ENCODE peak calls at places on chromosome 6, in four cellular contexts. I is A549, D is K562, T is WTC11. Z is an unnamed sample.

GRCh38 chr6:137680678-137681346 is 186.2 kb upstream of the TNFAIP3 start:
- DNase-seq in I (peak), D (no peak), T (no peak), Z (no peak)

GRCh38 chr6:143965503-143966171 is 42.4 kb downstream of the PLAGL1 start:
- DNase-seq in I (no peak), D (no peak), T (no peak), Z (no peak)

GRCh38 chr6:168385858-168386735 is 54.9 kb upstream of the SMOC2 start:
- DNase-seq in I (no peak), D (no peak), T (no peak), Z (no peak)

GRCh38 chr6:16901777-16902176 is 140.5 kb upstream of the ATXN1 start:
- DNase-seq in I (no peak), D (no peak), T (no peak), Z (no peak)

GRCh38 chr6:33080127-33081089 is 4.6 kb downstream of the HLA-DPB1 start:
- DNase-seq in I (no peak), D (peak), T (peak), Z (no peak)

GRCh38 chr6:138494312-138494711 is 5.0 kb downstream of the NHSL1 start:
- DNase-seq in I (no peak), D (no peak), T (no peak), Z (no peak)

GRCh38 chr6:114430534-114431124 is 87.8 kb upstream of the HS3ST5 start:
- DNase-seq in I (no peak), D (no peak), T (no peak), Z (peak)

GRCh38 chr6:150766201-150766997 is 99.1 kb upstream of the MTHFD1L start:
- DNase-seq in I (no peak), D (no peak), T (no peak), Z (no peak)

GRCh38 chr6:144134176-144134575 is 16.1 kb upstream of the STX11 start:
- DNase-seq in I (no peak), D (no peak), T (no peak), Z (no peak)

DNA sequence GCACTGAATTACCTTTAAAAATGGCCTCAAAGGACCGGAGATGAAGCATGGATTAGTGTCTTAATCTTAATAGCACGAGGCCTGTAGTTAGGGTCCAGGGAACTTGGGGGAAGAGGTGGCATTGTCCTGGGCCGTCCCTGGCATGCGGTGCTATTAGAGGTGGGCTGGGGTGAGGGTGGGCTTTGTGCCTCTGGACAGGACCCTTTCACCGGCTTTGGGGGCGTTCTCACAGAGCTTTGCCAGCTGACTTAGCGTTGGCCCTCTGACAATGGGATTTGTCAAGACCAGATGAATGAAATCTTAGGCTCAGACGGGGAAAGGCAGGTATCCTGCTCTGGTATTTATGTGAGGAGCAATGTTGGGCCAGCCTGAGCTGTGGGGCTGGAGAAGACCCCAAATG is 59.6 kb downstream of the ERMARD start:
- DNase-seq in I (no peak), D (no peak), T (no peak), Z (no peak)
- TF ChIP-seq NR3C1 in I (no peak), D (no peak), T (no peak), Z (no peak)

GRCh38 chr6:154594474-154595198 is 84.2 kb upstream of the CNKSR3 start:
- DNase-seq in I (no peak), D (no peak), T (no peak), Z (no peak)
- TF ChIP-seq CTCF in I (no peak), D (no peak), T (no peak), Z (no peak)

GRCh38 chr6:56766806-56767178 is 124.1 kb upstream of the DST start:
- DNase-seq in I (no peak), D (no peak), T (no peak), Z (no peak)
- TF ChIP-seq NR3C1 in I (no peak), D (no peak), T (no peak), Z (no peak)

DNA sequence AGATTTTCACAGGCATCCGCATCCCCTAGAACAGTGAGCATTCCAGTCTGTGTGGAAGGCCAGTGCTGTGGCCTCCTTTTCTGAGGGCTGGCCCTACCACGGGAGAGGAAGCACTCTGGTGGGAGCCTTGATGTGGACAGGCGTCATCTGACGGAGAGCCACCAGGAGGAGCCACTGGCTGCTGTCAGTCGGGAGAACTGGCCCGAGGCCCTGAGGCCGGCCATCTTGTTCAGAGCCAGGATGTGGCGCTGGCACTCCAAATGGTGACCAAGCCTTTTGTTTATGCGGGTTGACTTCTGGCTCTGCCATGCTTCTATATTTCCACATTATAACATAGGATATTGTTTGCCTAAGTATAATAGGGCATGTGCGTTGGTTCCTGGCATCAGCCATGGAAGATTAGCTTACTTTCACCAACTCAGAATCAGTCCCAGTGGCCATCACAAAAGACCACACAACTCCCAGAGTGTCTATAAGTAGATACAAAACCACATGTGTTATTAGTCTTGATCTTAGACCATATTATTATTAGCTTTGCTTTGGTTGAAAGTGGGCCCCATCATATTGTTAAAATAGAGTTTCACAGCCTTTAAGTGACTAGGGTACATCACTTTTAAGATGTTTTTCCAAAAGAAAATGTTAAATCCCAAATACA is 273.9 kb upstream of the TAB2 start:
- DNase-seq in I (peak), D (peak), T (peak), Z (peak)
- TF ChIP-seq CTCF in I (no peak), D (peak), T (peak), Z (peak)